ENCODE peak calls at places on chromosome 18, in six cellular contexts. A, E, M, Q, Z and N are unnamed samples.

GRCh38 chr18:63040788-63041410 is 278.7 kb downstream of the BCL2 start:
- DNase-seq in A (no peak), E (no peak), Q (no peak), M (no peak), Z (peak; percentile 83), N (no peak)

GRCh38 chr18:58787750-58788149 is 76.9 kb upstream of the ZNF532 start:
- DNase-seq in Q (no peak), M (no peak), Z (no peak), A (no peak), E (no peak), N (peak; percentile 37)

GRCh38 chr18:3973191-3973590 is 481.9 kb downstream of the DLGAP1 start:
- DNase-seq in Z (no peak), E (no peak), Q (no peak), M (no peak), A (no peak), N (no peak)

GRCh38 chr18:26922313-26922712 is 56.8 kb upstream of the AQP4 start:
- DNase-seq in E (no peak), Z (no peak), A (no peak), M (no peak), Q (no peak), N (no peak)

GRCh38 chr18:13260114-13260926 is 41.8 kb downstream of the LDLRAD4 start:
- DNase-seq in A (no peak), Q (no peak), Z (no peak), M (no peak), E (no peak), N (no peak)

GRCh38 chr18:3455938-3456685 is 6.1 kb downstream of the TGIF1 start:
- DNase-seq in A (peak; percentile 54), M (no peak), E (no peak), Q (peak; percentile 73), Z (no peak), N (peak; percentile 68)

GRCh38 chr18:74476154-74476553 is 19.0 kb upstream of the DIPK1C start:
- DNase-seq in Q (peak; percentile 25), M (peak; percentile 80), Z (no peak), A (peak; percentile 8), E (peak; percentile 50), N (peak; percentile 48)

GRCh38 chr18:22559414-22560282 is 141.9 kb upstream of the CTAGE1 start:
- DNase-seq in Q (peak; percentile 35), M (peak; percentile 74), E (peak; percentile 72), A (peak; percentile 59), Z (no peak), N (peak; percentile 59)

GRCh38 chr18:61589724-61590065 is 256.5 kb downstream of the CDH20 start:
- DNase-seq in Z (no peak), E (no peak), Q (no peak), M (no peak), A (peak; percentile 86), N (peak; percentile 17)

GRCh38 chr18:22391571-22392359 is 25.9 kb downstream of the CTAGE1 start:
- DNase-seq in E (no peak), A (peak; percentile 96), M (peak; percentile 7), Z (no peak), Q (no peak), N (peak; percentile 23)

GRCh38 chr18:499351-500229 is 911 bp downstream of the COLEC12 start:
- DNase-seq in E (no peak), A (peak; percentile 85), M (peak; percentile 87), Z (no peak), Q (peak; percentile 46), N (no peak)

GRCh38 chr18:63119647-63120046 is 199.9 kb downstream of the BCL2 start:
- DNase-seq in E (no peak), A (peak; percentile 8), M (peak; percentile 59), Z (no peak), Q (peak; percentile 6), N (peak; percentile 12)

GRCh38 chr18:23712445-23712844 is 23.2 kb downstream of the LAMA3 start:
- DNase-seq in E (no peak), M (no peak), A (no peak), Q (no peak), Z (no peak), N (no peak)

GRCh38 chr18:40607741-40608140 is 1347.3 kb upstream of the PIK3C3 start:
- DNase-seq in M (no peak), A (no peak), Q (no peak), E (no peak), Z (no peak), N (no peak)

GRCh38 chr18:2411381-2411977 is 159.8 kb downstream of the METTL4 start:
- DNase-seq in Q (no peak), Z (no peak), A (peak; percentile 52), M (no peak), E (no peak), N (no peak)

GRCh38 chr18:26457611-26458350 is 90.6 kb downstream of the KCTD1 start:
- DNase-seq in Q (no peak), E (peak; percentile 39), Z (no peak), A (no peak), M (no peak), N (no peak)

GRCh38 chr18:12907258-12907925 is 23.4 kb upstream of the PTPN2 start:
- DNase-seq in E (no peak), Q (no peak), M (no peak), Z (no peak), A (peak; percentile 72), N (no peak)

GRCh38 chr18:48160622-48161021 is 230.2 kb upstream of the SMAD2 start:
- DNase-seq in M (no peak), Q (no peak), E (no peak), A (no peak), Z (no peak), N (no peak)

GRCh38 chr18:45962461-45962860 is 4.7 kb downstream of the EPG5 start:
- DNase-seq in E (no peak), Z (peak; percentile 30), Q (peak; percentile 45), M (no peak), A (peak; percentile 77), N (no peak)

GRCh38 chr18:6734746-6735430 is 5.4 kb downstream of the ARHGAP28 start:
- DNase-seq in E (no peak), A (peak; percentile 47), Q (no peak), Z (no peak), M (peak; percentile 35), N (no peak)

GRCh38 chr18:23634692-23635091 is 28.0 kb downstream of the ANKRD29 start:
- DNase-seq in A (no peak), Q (no peak), M (no peak), Z (no peak), E (no peak), N (no peak)

GRCh38 chr18:49811151-49811938 is 2.0 kb downstream of the ACAA2 start:
- DNase-seq in Z (no peak), M (peak; percentile 12), Q (no peak), E (no peak), A (no peak), N (no peak)

GRCh38 chr18:60485207-60485606 is 112.6 kb upstream of the MC4R start:
- DNase-seq in A (peak; percentile 3), Z (no peak), E (no peak), Q (no peak), M (no peak), N (no peak)

GRCh38 chr18:58761241-58761969 is 90.1 kb downstream of the MALT1 start:
- DNase-seq in Q (no peak), Z (peak; percentile 84), M (no peak), A (peak; percentile 40), E (no peak), N (no peak)

GRCh38 chr18:47906408-47906807 is 24.1 kb downstream of the SMAD2 start:
- DNase-seq in E (no peak), M (no peak), Q (no peak), A (no peak), Z (no peak), N (no peak)

GRCh38 chr18:59837586-59837985 is 62.2 kb upstream of the PMAIP1 start:
- DNase-seq in A (peak; percentile 67), Z (peak; percentile 82), E (peak; percentile 50), M (peak; percentile 64), Q (peak; percentile 52), N (peak; percentile 60)

GRCh38 chr18:79583426-79583825 is 96.2 kb upstream of the CTDP1 start:
- DNase-seq in Q (no peak), Z (no peak), M (no peak), E (no peak), A (no peak), N (no peak)
- TF ChIP-seq SMC3 in Q (no peak), Z (no peak), M (no peak), E (no peak), A (no peak), N (no peak)

DNA sequence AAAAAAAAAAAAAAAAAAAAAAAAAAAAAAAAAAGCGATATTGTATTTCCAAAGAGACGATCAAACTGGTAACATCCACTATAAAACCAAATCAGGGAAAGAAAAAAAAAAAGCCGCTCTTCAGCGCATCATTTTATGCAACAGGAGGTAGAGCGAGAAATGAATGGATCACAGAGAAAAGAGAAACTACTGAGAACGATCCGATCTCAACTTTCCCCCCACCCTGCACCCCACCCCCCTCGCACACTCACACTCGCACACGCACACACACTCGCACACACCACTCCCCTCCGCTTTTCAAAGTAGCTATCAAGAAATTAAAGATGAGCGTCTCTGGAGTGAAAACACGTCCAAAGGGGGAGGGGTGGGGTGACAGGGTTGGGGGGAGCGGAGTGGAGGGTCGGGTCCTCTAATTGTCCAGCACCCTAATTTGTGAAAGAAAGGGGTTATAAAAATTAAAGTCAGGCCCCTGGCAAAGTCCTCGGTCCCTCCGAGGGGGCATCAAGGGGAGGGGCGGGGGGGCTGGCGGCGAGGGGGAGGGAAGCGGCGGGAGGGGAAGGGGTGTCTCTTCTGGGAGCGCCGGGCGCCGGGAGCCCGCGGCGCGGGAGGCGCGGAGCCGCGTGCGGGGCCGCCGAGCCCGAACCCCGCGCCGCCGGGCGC is 521 bp downstream of the TCF4 start:
- DNase-seq in M (peak; percentile 76), Q (no peak), E (peak; percentile 51), A (peak; percentile 51), Z (no peak), N (peak; percentile 9)
- TF ChIP-seq SMC3 in M (no peak), Q (no peak), E (no peak), A (no peak), Z (no peak), N (no peak)

GRCh38 chr18:35826477-35826876 is 146.0 kb upstream of the RMP24 start:
- DNase-seq in A (no peak), Q (no peak), Z (no peak), M (no peak), E (no peak), N (no peak)

GRCh38 chr18:35817604-35818352 is 154.7 kb upstream of the RMP24 start:
- DNase-seq in Q (no peak), Z (no peak), M (peak; percentile 8), E (no peak), A (no peak), N (no peak)

GRCh38 chr18:35818353-35818667 is 154.2 kb upstream of the RMP24 start:
- DNase-seq in Q (no peak), M (no peak), A (no peak), E (no peak), Z (no peak), N (no peak)

GRCh38 chr18:35827275-35827929 is 145.1 kb upstream of the RMP24 start:
- DNase-seq in Q (no peak), Z (no peak), E (no peak), M (no peak), A (no peak), N (no peak)

GRCh38 chr18:35822431-35822830 is 150.0 kb upstream of the RMP24 start:
- DNase-seq in E (no peak), A (no peak), Z (no peak), Q (no peak), M (no peak), N (no peak)
- TF ChIP-seq SMC3 in E (no peak), A (no peak), Z (no peak), Q (no peak), M (no peak), N (no peak)

GRCh38 chr18:32366586-32367538 is 103.8 kb downstream of the GAREM1 start:
- DNase-seq in E (no peak), Z (no peak), Q (no peak), M (no peak), A (no peak), N (no peak)
- TF ChIP-seq SMC3 in E (no peak), Z (no peak), Q (no peak), M (no peak), A (no peak), N (no peak)